ENCODE peak calls at places on chromosomes 1 and 21, in ten cellular contexts. One of them, this sample, is unnamed.

GRCh38 chr1:85495556-85495955 is 30.6 kb upstream of the DDAH1 start:
- DNase-seq in fibroblast of mammary gland: peak; percentile 48
- DNase-seq in fibroblast of lung: no peak
- DNase-seq in MM.1S: no peak
- DNase-seq in omental fat pad: no peak
- DNase-seq in choroid plexus epithelial cell: peak; percentile 42
- DNase-seq in lower leg skin: no peak
- DNase-seq in kidney epithelial cell: peak; percentile 67
- DNase-seq in lung: peak; percentile 63
- DNase-seq in fibroblast of the aortic adventitia: peak; percentile 11
- DNase-seq in this sample: no peak

GRCh38 chr1:89295187-89295586 is 22.5 kb upstream of the GBP5 start:
- DNase-seq in fibroblast of mammary gland: no peak
- DNase-seq in fibroblast of lung: no peak
- DNase-seq in MM.1S: no peak
- DNase-seq in omental fat pad: no peak
- DNase-seq in choroid plexus epithelial cell: no peak
- DNase-seq in lower leg skin: no peak
- DNase-seq in kidney epithelial cell: no peak
- DNase-seq in lung: no peak
- DNase-seq in fibroblast of the aortic adventitia: no peak
- DNase-seq in this sample: no peak

GRCh38 chr21:30620080-30620479 is 347 bp upstream of the KRTAP20-4 start:
- DNase-seq in fibroblast of mammary gland: no peak
- DNase-seq in fibroblast of lung: no peak
- DNase-seq in MM.1S: no peak
- DNase-seq in omental fat pad: no peak
- DNase-seq in choroid plexus epithelial cell: peak; percentile 2
- DNase-seq in lower leg skin: no peak
- DNase-seq in kidney epithelial cell: no peak
- DNase-seq in lung: no peak
- DNase-seq in fibroblast of the aortic adventitia: no peak
- DNase-seq in this sample: no peak

GRCh38 chr1:1894354-1895049 is 3.6 kb upstream of the GNB1 start:
- DNase-seq in fibroblast of mammary gland: no peak
- DNase-seq in fibroblast of lung: no peak
- DNase-seq in MM.1S: no peak
- DNase-seq in omental fat pad: no peak
- DNase-seq in choroid plexus epithelial cell: no peak
- DNase-seq in lower leg skin: no peak
- DNase-seq in kidney epithelial cell: no peak
- DNase-seq in lung: no peak
- DNase-seq in fibroblast of the aortic adventitia: no peak
- DNase-seq in this sample: no peak

GRCh38 chr1:217106231-217106630 is 383.0 kb upstream of the ESRRG start:
- DNase-seq in fibroblast of mammary gland: no peak
- DNase-seq in fibroblast of lung: peak; percentile 19
- DNase-seq in MM.1S: no peak
- DNase-seq in omental fat pad: no peak
- DNase-seq in choroid plexus epithelial cell: peak; percentile 17
- DNase-seq in lower leg skin: no peak
- DNase-seq in kidney epithelial cell: peak; percentile 35
- DNase-seq in lung: no peak
- DNase-seq in fibroblast of the aortic adventitia: no peak
- DNase-seq in this sample: no peak

GRCh38 chr21:46040707-46041106 is 57.2 kb upstream of the COL6A2 start:
- DNase-seq in fibroblast of mammary gland: peak; percentile 76
- DNase-seq in fibroblast of lung: no peak
- DNase-seq in MM.1S: no peak
- DNase-seq in omental fat pad: no peak
- DNase-seq in choroid plexus epithelial cell: no peak
- DNase-seq in lower leg skin: no peak
- DNase-seq in kidney epithelial cell: no peak
- DNase-seq in lung: no peak
- DNase-seq in fibroblast of the aortic adventitia: no peak
- DNase-seq in this sample: no peak

GRCh38 chr21:29938968-29939858 is 583 bp downstream of the GRIK1 start:
- DNase-seq in fibroblast of mammary gland: peak; percentile 2
- DNase-seq in fibroblast of lung: peak; percentile 18
- DNase-seq in MM.1S: no peak
- DNase-seq in omental fat pad: no peak
- DNase-seq in choroid plexus epithelial cell: peak; percentile 12
- DNase-seq in lower leg skin: peak; percentile 80
- DNase-seq in kidney epithelial cell: no peak
- DNase-seq in lung: no peak
- DNase-seq in fibroblast of the aortic adventitia: no peak
- DNase-seq in this sample: no peak

GRCh38 chr1:91876040-91876470 is 9.9 kb downstream of the TGFBR3 start:
- DNase-seq in fibroblast of mammary gland: no peak
- DNase-seq in fibroblast of lung: no peak
- DNase-seq in MM.1S: no peak
- DNase-seq in omental fat pad: no peak
- DNase-seq in choroid plexus epithelial cell: no peak
- DNase-seq in lower leg skin: no peak
- DNase-seq in kidney epithelial cell: no peak
- DNase-seq in lung: no peak
- DNase-seq in fibroblast of the aortic adventitia: no peak
- DNase-seq in this sample: no peak

GRCh38 chr1:162626733-162627132 is 5.5 kb upstream of the DDR2 start:
- DNase-seq in fibroblast of mammary gland: no peak
- DNase-seq in fibroblast of lung: no peak
- DNase-seq in MM.1S: peak; percentile 80
- DNase-seq in omental fat pad: no peak
- DNase-seq in choroid plexus epithelial cell: peak; percentile 30
- DNase-seq in lower leg skin: no peak
- DNase-seq in kidney epithelial cell: no peak
- DNase-seq in lung: no peak
- DNase-seq in fibroblast of the aortic adventitia: peak; percentile 31
- DNase-seq in this sample: no peak

GRCh38 chr1:198811436-198811835 is 172.6 kb downstream of the PTPRC start:
- DNase-seq in fibroblast of mammary gland: no peak
- DNase-seq in fibroblast of lung: no peak
- DNase-seq in MM.1S: no peak
- DNase-seq in omental fat pad: no peak
- DNase-seq in choroid plexus epithelial cell: no peak
- DNase-seq in lower leg skin: no peak
- DNase-seq in kidney epithelial cell: no peak
- DNase-seq in lung: no peak
- DNase-seq in fibroblast of the aortic adventitia: no peak
- DNase-seq in this sample: no peak

GRCh38 chr1:239394107-239394506 is 7.7 kb downstream of the CHRM3 start:
- DNase-seq in fibroblast of mammary gland: no peak
- DNase-seq in fibroblast of lung: no peak
- DNase-seq in MM.1S: no peak
- DNase-seq in omental fat pad: no peak
- DNase-seq in choroid plexus epithelial cell: no peak
- DNase-seq in lower leg skin: no peak
- DNase-seq in kidney epithelial cell: no peak
- DNase-seq in lung: no peak
- DNase-seq in fibroblast of the aortic adventitia: no peak
- DNase-seq in this sample: no peak

GRCh38 chr1:81410351-81410750 is 390.4 kb upstream of the ADGRL2 start:
- DNase-seq in fibroblast of mammary gland: no peak
- DNase-seq in fibroblast of lung: no peak
- DNase-seq in MM.1S: no peak
- DNase-seq in omental fat pad: no peak
- DNase-seq in choroid plexus epithelial cell: no peak
- DNase-seq in lower leg skin: no peak
- DNase-seq in kidney epithelial cell: no peak
- DNase-seq in lung: no peak
- DNase-seq in fibroblast of the aortic adventitia: no peak
- DNase-seq in this sample: no peak

GRCh38 chr1:57844382-57844980 is 420.6 kb upstream of the DAB1 start:
- DNase-seq in fibroblast of mammary gland: no peak
- DNase-seq in fibroblast of lung: no peak
- DNase-seq in MM.1S: no peak
- DNase-seq in omental fat pad: no peak
- DNase-seq in choroid plexus epithelial cell: no peak
- DNase-seq in lower leg skin: no peak
- DNase-seq in kidney epithelial cell: no peak
- DNase-seq in lung: no peak
- DNase-seq in fibroblast of the aortic adventitia: peak; percentile 1
- DNase-seq in this sample: no peak

GRCh38 chr1:72724951-72725863 is 442.9 kb upstream of the NEGR1 start:
- DNase-seq in fibroblast of mammary gland: no peak
- DNase-seq in fibroblast of lung: no peak
- DNase-seq in MM.1S: no peak
- DNase-seq in omental fat pad: no peak
- DNase-seq in choroid plexus epithelial cell: no peak
- DNase-seq in lower leg skin: no peak
- DNase-seq in kidney epithelial cell: no peak
- DNase-seq in lung: no peak
- DNase-seq in fibroblast of the aortic adventitia: no peak
- DNase-seq in this sample: no peak

GRCh38 chr1:56189946-56190920 is 389.1 kb downstream of the PLPP3 start:
- DNase-seq in fibroblast of mammary gland: no peak
- DNase-seq in fibroblast of lung: no peak
- DNase-seq in MM.1S: no peak
- DNase-seq in omental fat pad: no peak
- DNase-seq in choroid plexus epithelial cell: peak; percentile 15
- DNase-seq in lower leg skin: no peak
- DNase-seq in kidney epithelial cell: no peak
- DNase-seq in lung: no peak
- DNase-seq in fibroblast of the aortic adventitia: no peak
- DNase-seq in this sample: no peak
- TF ChIP-seq CTCF in fibroblast of mammary gland: peak; percentile 7
- TF ChIP-seq CTCF in fibroblast of lung: peak; percentile 31
- TF ChIP-seq CTCF in MM.1S: no peak
- TF ChIP-seq CTCF in omental fat pad: no peak
- TF ChIP-seq CTCF in choroid plexus epithelial cell: peak; percentile 49
- TF ChIP-seq CTCF in lower leg skin: no peak
- TF ChIP-seq CTCF in kidney epithelial cell: peak; percentile 5
- TF ChIP-seq CTCF in lung: peak; percentile 7
- TF ChIP-seq CTCF in fibroblast of the aortic adventitia: peak; percentile 19
- TF ChIP-seq CTCF in this sample: peak; percentile 29

DNA sequence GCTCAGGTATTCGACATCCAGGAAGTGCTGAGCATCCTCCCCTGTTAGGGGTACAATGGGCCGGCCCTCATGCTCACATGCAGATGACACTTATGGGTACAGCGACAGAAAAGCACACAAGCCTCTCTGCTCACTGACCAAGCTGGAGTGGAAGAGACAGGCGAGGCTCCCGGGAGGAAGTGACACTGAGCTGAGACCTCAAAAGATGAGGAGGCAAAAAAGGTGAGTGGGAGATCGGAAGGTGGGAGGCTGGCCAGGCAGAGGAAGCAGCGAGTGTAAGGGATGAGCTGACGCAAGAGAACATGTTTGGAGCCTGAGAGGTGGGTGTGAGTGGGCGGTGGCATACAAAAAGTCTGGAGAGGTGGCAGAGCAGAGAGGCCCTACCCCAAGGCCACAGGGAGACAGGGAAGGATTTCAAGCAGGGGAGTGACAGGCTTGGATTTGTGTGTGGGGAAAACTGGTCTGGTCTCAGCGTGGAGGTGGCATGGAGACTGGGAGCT is 18.2 kb upstream of the CDCP2 start:
- DNase-seq in fibroblast of mammary gland: no peak
- DNase-seq in fibroblast of lung: no peak
- DNase-seq in MM.1S: no peak
- DNase-seq in omental fat pad: no peak
- DNase-seq in choroid plexus epithelial cell: no peak
- DNase-seq in lower leg skin: no peak
- DNase-seq in kidney epithelial cell: no peak
- DNase-seq in lung: no peak
- DNase-seq in fibroblast of the aortic adventitia: no peak
- DNase-seq in this sample: no peak
- TF ChIP-seq CTCF in fibroblast of mammary gland: no peak
- TF ChIP-seq CTCF in fibroblast of lung: no peak
- TF ChIP-seq CTCF in MM.1S: no peak
- TF ChIP-seq CTCF in omental fat pad: no peak
- TF ChIP-seq CTCF in choroid plexus epithelial cell: no peak
- TF ChIP-seq CTCF in lower leg skin: no peak
- TF ChIP-seq CTCF in kidney epithelial cell: no peak
- TF ChIP-seq CTCF in lung: no peak
- TF ChIP-seq CTCF in fibroblast of the aortic adventitia: no peak
- TF ChIP-seq CTCF in this sample: no peak

DNA sequence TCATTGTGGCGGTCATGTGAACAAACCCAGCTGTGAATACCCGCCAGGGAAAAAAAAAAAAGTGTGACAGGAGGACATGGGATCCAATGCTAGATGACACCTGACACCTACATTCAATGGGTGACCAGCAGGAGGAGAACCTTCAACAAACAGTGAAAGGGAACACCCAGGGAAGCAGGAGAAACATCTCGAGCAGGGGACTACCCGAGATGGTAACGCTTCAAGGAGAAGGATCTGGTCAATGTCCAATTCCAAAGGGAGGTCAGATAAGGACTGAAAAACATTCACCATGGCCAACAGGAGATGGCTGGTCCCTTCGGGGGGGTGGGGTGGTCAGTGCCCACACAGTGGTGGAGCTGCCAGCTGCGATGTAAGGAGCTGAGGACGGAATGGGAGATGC is 46.3 kb downstream of the PTPN14 start:
- DNase-seq in fibroblast of mammary gland: no peak
- DNase-seq in fibroblast of lung: no peak
- DNase-seq in MM.1S: no peak
- DNase-seq in omental fat pad: no peak
- DNase-seq in choroid plexus epithelial cell: no peak
- DNase-seq in lower leg skin: no peak
- DNase-seq in kidney epithelial cell: no peak
- DNase-seq in lung: no peak
- DNase-seq in fibroblast of the aortic adventitia: no peak
- DNase-seq in this sample: no peak
- TF ChIP-seq CTCF in fibroblast of mammary gland: no peak
- TF ChIP-seq CTCF in fibroblast of lung: no peak
- TF ChIP-seq CTCF in MM.1S: no peak
- TF ChIP-seq CTCF in omental fat pad: no peak
- TF ChIP-seq CTCF in choroid plexus epithelial cell: no peak
- TF ChIP-seq CTCF in lower leg skin: no peak
- TF ChIP-seq CTCF in kidney epithelial cell: no peak
- TF ChIP-seq CTCF in lung: no peak
- TF ChIP-seq CTCF in fibroblast of the aortic adventitia: no peak
- TF ChIP-seq CTCF in this sample: no peak

GRCh38 chr1:75067975-75068374 is 66.2 kb upstream of the LHX8 start:
- DNase-seq in fibroblast of mammary gland: no peak
- DNase-seq in fibroblast of lung: no peak
- DNase-seq in MM.1S: no peak
- DNase-seq in omental fat pad: no peak
- DNase-seq in choroid plexus epithelial cell: no peak
- DNase-seq in lower leg skin: no peak
- DNase-seq in kidney epithelial cell: no peak
- DNase-seq in lung: no peak
- DNase-seq in fibroblast of the aortic adventitia: no peak
- DNase-seq in this sample: no peak
- TF ChIP-seq CTCF in fibroblast of mammary gland: no peak
- TF ChIP-seq CTCF in fibroblast of lung: no peak
- TF ChIP-seq CTCF in MM.1S: no peak
- TF ChIP-seq CTCF in omental fat pad: no peak
- TF ChIP-seq CTCF in choroid plexus epithelial cell: no peak
- TF ChIP-seq CTCF in lower leg skin: no peak
- TF ChIP-seq CTCF in kidney epithelial cell: no peak
- TF ChIP-seq CTCF in lung: no peak
- TF ChIP-seq CTCF in fibroblast of the aortic adventitia: no peak
- TF ChIP-seq CTCF in this sample: no peak